ENCODE peak calls at places on chromosomes 16 and 17, in nine cellular contexts. One of them, this sample, is unnamed.

GRCh38 chr17:39653662-39654331 is 11.4 kb upstream of the TCAP start:
- DNase-seq in stomach: peak
- DNase-seq in HAP-1: peak
- DNase-seq in NCI-H1694 treated with DMSO at 0.1 percent for 48 hours: peak
- DNase-seq in stimulated activated CD4-positive, alpha-beta T cell treated with anti-CD3 and anti-CD28 coated beads, Interleukin-2, amount 100 ng/mL, for 24 hours: peak
- DNase-seq in fibroblast of pulmonary artery: peak
- DNase-seq in NCI-H1105 treated with DMSO at 0.1 percent for 48 hours: peak
- DNase-seq in ELF-1: peak
- DNase-seq in activated CD4-positive, alpha-beta T cell treated with anti-CD3 and anti-CD28 coated beads for 24 hours: peak
- DNase-seq in this sample: no peak

GRCh38 chr17:59105852-59106462 is 723 bp downstream of the TRIM37 start:
- DNase-seq in HAP-1: no peak
- DNase-seq in stimulated activated CD4-positive, alpha-beta T cell treated with anti-CD3 and anti-CD28 coated beads, Interleukin-2, amount 100 ng/mL, for 24 hours: peak
- DNase-seq in activated CD4-positive, alpha-beta T cell treated with anti-CD3 and anti-CD28 coated beads for 24 hours: peak
- DNase-seq in fibroblast of pulmonary artery: peak
- DNase-seq in NCI-H1105 treated with DMSO at 0.1 percent for 48 hours: peak
- DNase-seq in NCI-H1694 treated with DMSO at 0.1 percent for 48 hours: peak
- DNase-seq in ELF-1: no peak
- DNase-seq in stomach: peak
- DNase-seq in this sample: peak

GRCh38 chr17:31522284-31522931 is 130.9 kb downstream of the RAB11FIP4 start:
- DNase-seq in HAP-1: no peak
- DNase-seq in NCI-H1105 treated with DMSO at 0.1 percent for 48 hours: no peak
- DNase-seq in stomach: no peak
- DNase-seq in stimulated activated CD4-positive, alpha-beta T cell treated with anti-CD3 and anti-CD28 coated beads, Interleukin-2, amount 100 ng/mL, for 24 hours: no peak
- DNase-seq in ELF-1: no peak
- DNase-seq in fibroblast of pulmonary artery: no peak
- DNase-seq in activated CD4-positive, alpha-beta T cell treated with anti-CD3 and anti-CD28 coated beads for 24 hours: no peak
- DNase-seq in NCI-H1694 treated with DMSO at 0.1 percent for 48 hours: no peak
- DNase-seq in this sample: no peak

GRCh38 chr16:56450901-56451752 is at the start of the genes NUDT21 and OGFOD1:
- DNase-seq in activated CD4-positive, alpha-beta T cell treated with anti-CD3 and anti-CD28 coated beads for 24 hours: peak
- DNase-seq in stomach: peak
- DNase-seq in NCI-H1694 treated with DMSO at 0.1 percent for 48 hours: peak
- DNase-seq in stimulated activated CD4-positive, alpha-beta T cell treated with anti-CD3 and anti-CD28 coated beads, Interleukin-2, amount 100 ng/mL, for 24 hours: peak
- DNase-seq in NCI-H1105 treated with DMSO at 0.1 percent for 48 hours: peak
- DNase-seq in HAP-1: peak
- DNase-seq in fibroblast of pulmonary artery: peak
- DNase-seq in ELF-1: peak
- DNase-seq in this sample: peak

GRCh38 chr16:67530013-67530939 is 1.6 kb downstream of the RIPOR1 start:
- DNase-seq in NCI-H1694 treated with DMSO at 0.1 percent for 48 hours: no peak
- DNase-seq in NCI-H1105 treated with DMSO at 0.1 percent for 48 hours: no peak
- DNase-seq in activated CD4-positive, alpha-beta T cell treated with anti-CD3 and anti-CD28 coated beads for 24 hours: no peak
- DNase-seq in ELF-1: peak
- DNase-seq in HAP-1: no peak
- DNase-seq in stimulated activated CD4-positive, alpha-beta T cell treated with anti-CD3 and anti-CD28 coated beads, Interleukin-2, amount 100 ng/mL, for 24 hours: no peak
- DNase-seq in stomach: peak
- DNase-seq in fibroblast of pulmonary artery: peak
- DNase-seq in this sample: peak

GRCh38 chr16:51773051-51773450 is 622.0 kb upstream of the SALL1 start:
- DNase-seq in NCI-H1694 treated with DMSO at 0.1 percent for 48 hours: no peak
- DNase-seq in HAP-1: no peak
- DNase-seq in stomach: no peak
- DNase-seq in NCI-H1105 treated with DMSO at 0.1 percent for 48 hours: no peak
- DNase-seq in activated CD4-positive, alpha-beta T cell treated with anti-CD3 and anti-CD28 coated beads for 24 hours: no peak
- DNase-seq in ELF-1: peak
- DNase-seq in stimulated activated CD4-positive, alpha-beta T cell treated with anti-CD3 and anti-CD28 coated beads, Interleukin-2, amount 100 ng/mL, for 24 hours: no peak
- DNase-seq in fibroblast of pulmonary artery: no peak
- DNase-seq in this sample: no peak

GRCh38 chr17:19378416-19379293 is at the start of gene MAPK7:
- DNase-seq in HAP-1: no peak
- DNase-seq in stomach: no peak
- DNase-seq in fibroblast of pulmonary artery: no peak
- DNase-seq in activated CD4-positive, alpha-beta T cell treated with anti-CD3 and anti-CD28 coated beads for 24 hours: no peak
- DNase-seq in stimulated activated CD4-positive, alpha-beta T cell treated with anti-CD3 and anti-CD28 coated beads, Interleukin-2, amount 100 ng/mL, for 24 hours: peak
- DNase-seq in NCI-H1105 treated with DMSO at 0.1 percent for 48 hours: no peak
- DNase-seq in ELF-1: no peak
- DNase-seq in NCI-H1694 treated with DMSO at 0.1 percent for 48 hours: no peak
- DNase-seq in this sample: peak

GRCh38 chr16:4184038-4184702 is 57.7 kb downstream of the SRL start:
- DNase-seq in ELF-1: no peak
- DNase-seq in stomach: no peak
- DNase-seq in HAP-1: no peak
- DNase-seq in activated CD4-positive, alpha-beta T cell treated with anti-CD3 and anti-CD28 coated beads for 24 hours: no peak
- DNase-seq in NCI-H1694 treated with DMSO at 0.1 percent for 48 hours: no peak
- DNase-seq in NCI-H1105 treated with DMSO at 0.1 percent for 48 hours: no peak
- DNase-seq in stimulated activated CD4-positive, alpha-beta T cell treated with anti-CD3 and anti-CD28 coated beads, Interleukin-2, amount 100 ng/mL, for 24 hours: no peak
- DNase-seq in fibroblast of pulmonary artery: no peak
- DNase-seq in this sample: no peak

GRCh38 chr17:83012161-83012800 is 67.1 kb upstream of the METRNL start:
- DNase-seq in stomach: no peak
- DNase-seq in ELF-1: no peak
- DNase-seq in NCI-H1105 treated with DMSO at 0.1 percent for 48 hours: no peak
- DNase-seq in fibroblast of pulmonary artery: no peak
- DNase-seq in stimulated activated CD4-positive, alpha-beta T cell treated with anti-CD3 and anti-CD28 coated beads, Interleukin-2, amount 100 ng/mL, for 24 hours: no peak
- DNase-seq in activated CD4-positive, alpha-beta T cell treated with anti-CD3 and anti-CD28 coated beads for 24 hours: no peak
- DNase-seq in NCI-H1694 treated with DMSO at 0.1 percent for 48 hours: peak
- DNase-seq in HAP-1: no peak
- DNase-seq in this sample: no peak

GRCh38 chr17:20235747-20236146 is 226.6 kb downstream of the SPECC1 start:
- DNase-seq in ELF-1: no peak
- DNase-seq in HAP-1: no peak
- DNase-seq in NCI-H1694 treated with DMSO at 0.1 percent for 48 hours: no peak
- DNase-seq in activated CD4-positive, alpha-beta T cell treated with anti-CD3 and anti-CD28 coated beads for 24 hours: no peak
- DNase-seq in fibroblast of pulmonary artery: no peak
- DNase-seq in stimulated activated CD4-positive, alpha-beta T cell treated with anti-CD3 and anti-CD28 coated beads, Interleukin-2, amount 100 ng/mL, for 24 hours: no peak
- DNase-seq in NCI-H1105 treated with DMSO at 0.1 percent for 48 hours: no peak
- DNase-seq in stomach: no peak
- DNase-seq in this sample: no peak

GRCh38 chr16:4115209-4115940 is 867 bp downstream of the ADCY9 start:
- DNase-seq in fibroblast of pulmonary artery: peak
- DNase-seq in NCI-H1105 treated with DMSO at 0.1 percent for 48 hours: peak
- DNase-seq in stomach: peak
- DNase-seq in stimulated activated CD4-positive, alpha-beta T cell treated with anti-CD3 and anti-CD28 coated beads, Interleukin-2, amount 100 ng/mL, for 24 hours: peak
- DNase-seq in activated CD4-positive, alpha-beta T cell treated with anti-CD3 and anti-CD28 coated beads for 24 hours: peak
- DNase-seq in NCI-H1694 treated with DMSO at 0.1 percent for 48 hours: peak
- DNase-seq in ELF-1: peak
- DNase-seq in HAP-1: no peak
- DNase-seq in this sample: peak

GRCh38 chr17:39929657-39930407 is 2.3 kb downstream of the LRRC3C start:
- DNase-seq in stimulated activated CD4-positive, alpha-beta T cell treated with anti-CD3 and anti-CD28 coated beads, Interleukin-2, amount 100 ng/mL, for 24 hours: no peak
- DNase-seq in NCI-H1694 treated with DMSO at 0.1 percent for 48 hours: no peak
- DNase-seq in stomach: no peak
- DNase-seq in activated CD4-positive, alpha-beta T cell treated with anti-CD3 and anti-CD28 coated beads for 24 hours: no peak
- DNase-seq in HAP-1: no peak
- DNase-seq in ELF-1: no peak
- DNase-seq in fibroblast of pulmonary artery: peak
- DNase-seq in NCI-H1105 treated with DMSO at 0.1 percent for 48 hours: no peak
- DNase-seq in this sample: peak

GRCh38 chr17:73011016-73011486 is 81.4 kb downstream of the SLC39A11 start:
- DNase-seq in ELF-1: no peak
- DNase-seq in fibroblast of pulmonary artery: no peak
- DNase-seq in HAP-1: no peak
- DNase-seq in activated CD4-positive, alpha-beta T cell treated with anti-CD3 and anti-CD28 coated beads for 24 hours: no peak
- DNase-seq in NCI-H1105 treated with DMSO at 0.1 percent for 48 hours: no peak
- DNase-seq in NCI-H1694 treated with DMSO at 0.1 percent for 48 hours: no peak
- DNase-seq in stomach: no peak
- DNase-seq in stimulated activated CD4-positive, alpha-beta T cell treated with anti-CD3 and anti-CD28 coated beads, Interleukin-2, amount 100 ng/mL, for 24 hours: no peak
- DNase-seq in this sample: no peak

GRCh38 chr17:3917391-3917931 is 1.2 kb upstream of the P2RX1 start:
- DNase-seq in stimulated activated CD4-positive, alpha-beta T cell treated with anti-CD3 and anti-CD28 coated beads, Interleukin-2, amount 100 ng/mL, for 24 hours: no peak
- DNase-seq in NCI-H1105 treated with DMSO at 0.1 percent for 48 hours: peak
- DNase-seq in stomach: peak
- DNase-seq in fibroblast of pulmonary artery: peak
- DNase-seq in HAP-1: no peak
- DNase-seq in NCI-H1694 treated with DMSO at 0.1 percent for 48 hours: no peak
- DNase-seq in ELF-1: no peak
- DNase-seq in activated CD4-positive, alpha-beta T cell treated with anti-CD3 and anti-CD28 coated beads for 24 hours: no peak
- DNase-seq in this sample: peak

GRCh38 chr16:67673712-67674580 is 7.3 kb downstream of the C16orf86 start:
- DNase-seq in HAP-1: no peak
- DNase-seq in stomach: peak
- DNase-seq in fibroblast of pulmonary artery: peak
- DNase-seq in activated CD4-positive, alpha-beta T cell treated with anti-CD3 and anti-CD28 coated beads for 24 hours: no peak
- DNase-seq in ELF-1: no peak
- DNase-seq in NCI-H1694 treated with DMSO at 0.1 percent for 48 hours: no peak
- DNase-seq in stimulated activated CD4-positive, alpha-beta T cell treated with anti-CD3 and anti-CD28 coated beads, Interleukin-2, amount 100 ng/mL, for 24 hours: no peak
- DNase-seq in NCI-H1105 treated with DMSO at 0.1 percent for 48 hours: peak
- DNase-seq in this sample: no peak

GRCh38 chr17:81551458-81552243 is 502 bp downstream of the FAAP100 start:
- DNase-seq in NCI-H1694 treated with DMSO at 0.1 percent for 48 hours: no peak
- DNase-seq in fibroblast of pulmonary artery: no peak
- DNase-seq in NCI-H1105 treated with DMSO at 0.1 percent for 48 hours: no peak
- DNase-seq in ELF-1: peak
- DNase-seq in activated CD4-positive, alpha-beta T cell treated with anti-CD3 and anti-CD28 coated beads for 24 hours: no peak
- DNase-seq in stimulated activated CD4-positive, alpha-beta T cell treated with anti-CD3 and anti-CD28 coated beads, Interleukin-2, amount 100 ng/mL, for 24 hours: peak
- DNase-seq in HAP-1: no peak
- DNase-seq in stomach: no peak
- DNase-seq in this sample: peak

GRCh38 chr17:549197-550040 is 165.2 kb downstream of the VPS53 start:
- DNase-seq in NCI-H1694 treated with DMSO at 0.1 percent for 48 hours: peak
- DNase-seq in NCI-H1105 treated with DMSO at 0.1 percent for 48 hours: peak
- DNase-seq in stimulated activated CD4-positive, alpha-beta T cell treated with anti-CD3 and anti-CD28 coated beads, Interleukin-2, amount 100 ng/mL, for 24 hours: no peak
- DNase-seq in fibroblast of pulmonary artery: no peak
- DNase-seq in activated CD4-positive, alpha-beta T cell treated with anti-CD3 and anti-CD28 coated beads for 24 hours: no peak
- DNase-seq in stomach: no peak
- DNase-seq in HAP-1: no peak
- DNase-seq in ELF-1: no peak
- DNase-seq in this sample: peak

GRCh38 chr16:67111951-67112444 is 2.3 kb downstream of the PHAF1 start:
- DNase-seq in NCI-H1694 treated with DMSO at 0.1 percent for 48 hours: no peak
- DNase-seq in stimulated activated CD4-positive, alpha-beta T cell treated with anti-CD3 and anti-CD28 coated beads, Interleukin-2, amount 100 ng/mL, for 24 hours: no peak
- DNase-seq in HAP-1: no peak
- DNase-seq in NCI-H1105 treated with DMSO at 0.1 percent for 48 hours: no peak
- DNase-seq in fibroblast of pulmonary artery: no peak
- DNase-seq in activated CD4-positive, alpha-beta T cell treated with anti-CD3 and anti-CD28 coated beads for 24 hours: no peak
- DNase-seq in ELF-1: no peak
- DNase-seq in stomach: no peak
- DNase-seq in this sample: no peak

GRCh38 chr16:21218135-21218534 is 6.8 kb upstream of the ZP2 start:
- DNase-seq in HAP-1: no peak
- DNase-seq in NCI-H1105 treated with DMSO at 0.1 percent for 48 hours: no peak
- DNase-seq in stimulated activated CD4-positive, alpha-beta T cell treated with anti-CD3 and anti-CD28 coated beads, Interleukin-2, amount 100 ng/mL, for 24 hours: no peak
- DNase-seq in stomach: no peak
- DNase-seq in NCI-H1694 treated with DMSO at 0.1 percent for 48 hours: no peak
- DNase-seq in activated CD4-positive, alpha-beta T cell treated with anti-CD3 and anti-CD28 coated beads for 24 hours: no peak
- DNase-seq in fibroblast of pulmonary artery: peak
- DNase-seq in ELF-1: no peak
- DNase-seq in this sample: no peak

GRCh38 chr16:50699345-50700159 is 6.1 kb downstream of the NOD2 start:
- DNase-seq in NCI-H1105 treated with DMSO at 0.1 percent for 48 hours: no peak
- DNase-seq in HAP-1: no peak
- DNase-seq in stomach: no peak
- DNase-seq in stimulated activated CD4-positive, alpha-beta T cell treated with anti-CD3 and anti-CD28 coated beads, Interleukin-2, amount 100 ng/mL, for 24 hours: peak
- DNase-seq in fibroblast of pulmonary artery: peak
- DNase-seq in NCI-H1694 treated with DMSO at 0.1 percent for 48 hours: no peak
- DNase-seq in ELF-1: no peak
- DNase-seq in activated CD4-positive, alpha-beta T cell treated with anti-CD3 and anti-CD28 coated beads for 24 hours: peak
- DNase-seq in this sample: peak